ENCODE peak calls at places on chromosome 6, in eight cellular contexts. U is cardiac fibroblast, A is fibroblast of pulmonary artery, S is tibial artery, J is AG09319, D is fibroblast of mammary gland, T is mammary epithelial cell, P is prostate gland. O is an unnamed sample.
A peak's percentile ranks its signal among the peaks of the same experiment; 100 is the strongest.

GRCh38 chr6:16043171-16044142 is 85.4 kb upstream of the MYLIP start:
- DNase-seq in S (no peak), J (no peak), U (peak; percentile 76), D (peak; percentile 19), T (no peak), P (no peak), A (peak; percentile 8), O (no peak)

GRCh38 chr6:27892596-27893058 is 19.6 kb downstream of the OR2B2 start:
- DNase-seq in D (peak; percentile 31), P (no peak), T (no peak), A (peak; percentile 28), J (no peak), S (no peak), U (no peak), O (no peak)

GRCh38 chr6:144853603-144854002 is 568.5 kb downstream of the UTRN start:
- DNase-seq in A (no peak), P (no peak), S (no peak), J (no peak), D (no peak), T (no peak), U (no peak), O (no peak)

GRCh38 chr6:143634486-143634885 is 43.3 kb upstream of the PHACTR2 start:
- DNase-seq in J (no peak), A (no peak), P (no peak), D (peak; percentile 19), S (no peak), U (no peak), T (peak; percentile 43), O (no peak)

GRCh38 chr6:156948807-156949206 is 171.6 kb downstream of the ARID1B start:
- DNase-seq in J (no peak), P (no peak), D (peak; percentile 82), U (peak; percentile 53), S (no peak), T (peak; percentile 91), A (peak; percentile 70), O (no peak)

GRCh38 chr6:36197739-36198221 is 1.2 kb downstream of the BRPF3 start:
- DNase-seq in S (peak; percentile 65), D (no peak), P (no peak), A (no peak), U (peak; percentile 8), J (no peak), T (peak; percentile 6), O (no peak)

GRCh38 chr6:112058673-112059072 is 4.8 kb downstream of the CCN6 start:
- DNase-seq in U (no peak), P (no peak), D (no peak), A (no peak), T (no peak), J (no peak), S (no peak), O (no peak)

GRCh38 chr6:126344181-126344580 is 4.3 kb downstream of the CENPW start:
- DNase-seq in J (no peak), A (no peak), S (no peak), U (no peak), D (no peak), P (no peak), T (no peak), O (no peak)

GRCh38 chr6:75932067-75932466 is 140.4 kb downstream of the IMPG1 start:
- DNase-seq in S (no peak), P (no peak), J (no peak), U (peak; percentile 19), A (peak; percentile 28), T (no peak), D (peak; percentile 16), O (peak; percentile 63)

GRCh38 chr6:36508532-36508931 is 38.7 kb downstream of the STK38 start:
- DNase-seq in A (no peak), U (no peak), D (no peak), P (no peak), T (no peak), S (no peak), J (no peak), O (no peak)

GRCh38 chr6:434051-434705 is 42.6 kb downstream of the IRF4 start:
- DNase-seq in S (peak; percentile 37), P (no peak), U (no peak), T (no peak), A (no peak), D (no peak), J (no peak), O (no peak)

GRCh38 chr6:169296170-169296569 is 42.5 kb upstream of the THBS2 start:
- DNase-seq in S (no peak), P (peak; percentile 34), T (peak; percentile 60), U (no peak), D (no peak), J (no peak), A (no peak), O (no peak)

GRCh38 chr6:70547905-70548304 is 18.8 kb upstream of the SDHAF4 start:
- DNase-seq in D (no peak), J (no peak), S (no peak), P (no peak), A (no peak), U (no peak), T (no peak), O (no peak)

GRCh38 chr6:137417411-137417810 is 76.8 kb downstream of the OLIG3 start:
- DNase-seq in T (peak; percentile 14), U (peak; percentile 8), J (no peak), D (peak; percentile 68), P (no peak), S (no peak), A (peak; percentile 23), O (no peak)

GRCh38 chr6:1016329-1017302 is 295.3 kb upstream of the FOXQ1 start:
- DNase-seq in U (no peak), A (no peak), T (no peak), D (no peak), J (no peak), P (no peak), S (no peak), O (no peak)

GRCh38 chr6:86871681-86872080 is 65.6 kb upstream of the HTR1E start:
- DNase-seq in S (no peak), J (no peak), T (no peak), P (no peak), U (no peak), D (no peak), A (no peak), O (no peak)

GRCh38 chr6:72948153-72948552 is 277.1 kb downstream of the KHDC1L start:
- DNase-seq in T (no peak), A (no peak), S (no peak), U (no peak), D (peak; percentile 41), P (no peak), J (no peak), O (no peak)

GRCh38 chr6:148497256-148497655 is 154.6 kb downstream of the SASH1 start:
- DNase-seq in S (peak; percentile 77), U (peak; percentile 67), D (peak; percentile 97), J (no peak), P (no peak), A (peak; percentile 53), T (peak; percentile 60), O (no peak)

GRCh38 chr6:150016324-150017185 is 8.8 kb downstream of the RAET1L start:
- DNase-seq in A (peak; percentile 77), U (peak; percentile 80), S (peak; percentile 63), D (peak; percentile 66), J (peak; percentile 37), T (peak; percentile 56), P (peak; percentile 74), O (peak; percentile 43)

GRCh38 chr6:2104524-2104880 is 140.9 kb downstream of the GMDS start:
- DNase-seq in T (no peak), P (no peak), S (no peak), J (no peak), A (no peak), D (no peak), U (no peak), O (no peak)
- TF ChIP-seq CTCF in T (no peak), P (no peak), S (no peak), J (no peak), A (no peak), D (no peak), U (no peak), O (no peak)

GRCh38 chr6:108118359-108118724 is 43.8 kb upstream of the OSTM1 start:
- DNase-seq in P (no peak), J (no peak), U (no peak), A (no peak), T (no peak), D (no peak), S (no peak), O (no peak)

GRCh38 chr6:108116424-108116780 is 41.9 kb upstream of the OSTM1 start:
- DNase-seq in J (no peak), D (no peak), P (no peak), A (no peak), T (no peak), U (no peak), S (no peak), O (no peak)

GRCh38 chr6:108118791-108119211 is 44.3 kb upstream of the OSTM1 start:
- DNase-seq in J (no peak), S (no peak), D (peak; percentile 8), U (no peak), T (no peak), P (no peak), A (no peak), O (no peak)

GRCh38 chr6:108116781-108117426 is 42.4 kb upstream of the OSTM1 start:
- DNase-seq in S (no peak), A (no peak), U (no peak), P (no peak), T (no peak), J (no peak), D (no peak), O (no peak)

GRCh38 chr6:108117427-108118358 is 43.2 kb upstream of the OSTM1 start:
- DNase-seq in D (peak; percentile 17), T (peak; percentile 25), J (no peak), A (no peak), S (no peak), U (peak; percentile 28), P (no peak), O (peak; percentile 46)
- TF ChIP-seq CTCF in D (no peak), T (no peak), J (no peak), A (no peak), S (no peak), U (no peak), P (no peak), O (no peak)

GRCh38 chr6:6584310-6585002 is 4.1 kb upstream of the LY86 start:
- DNase-seq in S (no peak), U (no peak), J (no peak), T (no peak), D (no peak), P (no peak), A (no peak), O (no peak)
- TF ChIP-seq CTCF in S (no peak), U (no peak), J (no peak), T (no peak), D (no peak), P (no peak), A (no peak), O (no peak)

GRCh38 chr6:6801002-6801329 is 212.4 kb downstream of the LY86 start:
- DNase-seq in T (no peak), D (no peak), J (no peak), U (no peak), S (no peak), P (no peak), A (no peak), O (no peak)

GRCh38 chr6:6804843-6805680 is 216.5 kb downstream of the LY86 start:
- DNase-seq in J (no peak), S (no peak), A (no peak), D (no peak), P (no peak), T (no peak), U (no peak), O (no peak)

GRCh38 chr6:6806793-6807518 is 218.4 kb downstream of the LY86 start:
- DNase-seq in U (peak; percentile 35), S (peak; percentile 77), D (no peak), A (peak; percentile 33), T (no peak), P (no peak), J (no peak), O (no peak)

GRCh38 chr6:6801635-6802218 is 213.2 kb downstream of the LY86 start:
- DNase-seq in U (no peak), A (no peak), T (no peak), S (no peak), J (no peak), D (no peak), P (no peak), O (no peak)

GRCh38 chr6:6803180-6803978 is 214.9 kb downstream of the LY86 start:
- DNase-seq in P (peak; percentile 28), T (peak; percentile 100), D (no peak), A (no peak), U (no peak), S (no peak), J (no peak), O (peak; percentile 83)
- TF ChIP-seq CTCF in P (no peak), T (peak; percentile 17), D (no peak), A (no peak), U (no peak), S (no peak), J (no peak), O (no peak)

O was measured in Calu3.